ENCODE peak calls at places on chromosomes 2 and 18, in nine cellular contexts. A is coronary artery; K is cardiac fibroblast; R is fibroblast of mammary gland; S is AG04449; H is CD8-positive, alpha-beta memory T cell; G is H1; Z is tibial artery; B is small intestine. F is an unnamed sample.

GRCh38 chr18:48106976-48107781 is 176.7 kb upstream of the SMAD2 start:
- DNase-seq in G (no peak), B (peak), S (no peak), H (no peak), A (no peak), Z (no peak), K (no peak), R (no peak), F (no peak)

GRCh38 chr2:37599688-37600525 is 71.5 kb downstream of the CDC42EP3 start:
- DNase-seq in K (no peak), Z (no peak), G (no peak), H (peak), A (no peak), S (no peak), B (peak), R (no peak), F (no peak)

GRCh38 chr18:10526211-10526949 is 553 bp downstream of the NAPG start:
- DNase-seq in A (no peak), K (peak), B (peak), R (peak), G (no peak), Z (peak), H (peak), S (no peak), F (peak)

GRCh38 chr2:241496904-241497877 is 11.2 kb downstream of the STK25 start:
- DNase-seq in R (no peak), B (peak), K (no peak), Z (no peak), S (no peak), A (no peak), G (no peak), H (no peak), F (no peak)

GRCh38 chr2:129780316-129781282 is 198.9 kb upstream of the RAB6C start:
- DNase-seq in B (no peak), A (peak), G (no peak), Z (peak), H (no peak), S (no peak), R (no peak), K (no peak), F (no peak)

GRCh38 chr2:8300216-8300615 is 381.6 kb upstream of the ID2 start:
- DNase-seq in Z (no peak), R (no peak), A (no peak), S (no peak), G (no peak), H (no peak), B (no peak), K (no peak), F (peak)

GRCh38 chr2:13921245-13921644 is 711.3 kb upstream of the LRATD1 start:
- DNase-seq in K (no peak), H (no peak), G (no peak), R (no peak), Z (no peak), S (no peak), B (no peak), A (no peak), F (no peak)

GRCh38 chr2:239669181-239669898 is 268.5 kb upstream of the HDAC4 start:
- DNase-seq in B (no peak), R (no peak), Z (peak), K (no peak), H (no peak), A (no peak), G (no peak), S (no peak), F (no peak)

GRCh38 chr2:48767330-48767729 is 11.8 kb upstream of the LHCGR start:
- DNase-seq in G (no peak), R (no peak), Z (no peak), S (no peak), B (no peak), A (no peak), H (no peak), K (no peak), F (peak)

GRCh38 chr2:1745171-1746023 is 1.1 kb upstream of the PXDN start:
- DNase-seq in G (no peak), A (peak), S (no peak), B (no peak), K (no peak), R (no peak), H (no peak), Z (peak), F (no peak)
- H3K4me3 ChIP-seq in G (peak), A (peak), S (peak), B (no peak), K (peak), R (peak), H (no peak), Z (peak), F (peak)

GRCh38 chr2:181683518-181684453 is 3.5 kb upstream of the NEUROD1 start:
- DNase-seq in Z (no peak), K (no peak), S (no peak), G (peak), H (no peak), A (no peak), R (peak), B (no peak), F (no peak)
- H3K4me3 ChIP-seq in Z (no peak), K (no peak), S (peak), G (peak), H (no peak), A (peak), R (no peak), B (no peak), F (no peak)

GRCh38 chr18:62758591-62758990 is 43.2 kb downstream of the PHLPP1 start:
- DNase-seq in S (no peak), A (no peak), G (no peak), Z (no peak), K (no peak), B (no peak), R (no peak), H (no peak), F (no peak)
- H3K4me3 ChIP-seq in S (no peak), A (no peak), G (no peak), Z (no peak), K (no peak), B (no peak), R (no peak), H (no peak), F (no peak)

DNA sequence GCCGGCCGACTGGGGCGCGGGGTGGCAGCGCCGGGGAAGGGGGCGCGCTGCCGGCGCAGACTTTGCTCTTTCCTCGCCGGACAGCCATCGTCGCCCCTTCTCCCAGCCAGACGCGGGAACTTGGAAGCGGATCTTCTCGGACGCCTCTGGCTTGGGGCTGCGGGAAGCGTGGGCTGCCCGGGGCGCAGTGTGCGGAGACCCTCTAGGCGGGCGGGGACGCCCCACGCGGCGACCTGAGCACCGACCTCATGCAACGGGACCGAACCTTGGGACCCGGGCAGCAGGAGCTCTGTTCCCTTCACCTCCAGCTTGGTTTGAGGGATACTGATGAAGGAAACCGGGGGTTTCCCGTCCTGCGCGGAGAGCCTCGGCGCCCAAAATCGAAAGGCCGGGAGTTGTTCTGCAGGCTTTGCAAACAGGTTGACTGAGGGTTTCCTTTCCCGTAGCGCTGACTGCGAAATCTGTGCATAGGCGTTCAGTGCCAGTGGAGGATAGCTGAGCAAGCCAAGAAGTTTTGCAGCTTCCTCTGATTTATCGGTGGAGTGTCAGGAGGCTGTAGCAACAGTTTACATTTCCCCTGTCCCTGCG is 485 bp downstream of the THSD7B start:
- DNase-seq in A (no peak), R (no peak), Z (no peak), K (peak), G (no peak), H (no peak), S (no peak), B (no peak), F (no peak)
- H3K4me3 ChIP-seq in A (peak), R (no peak), Z (peak), K (no peak), G (peak), H (no peak), S (no peak), B (no peak), F (no peak)

DNA sequence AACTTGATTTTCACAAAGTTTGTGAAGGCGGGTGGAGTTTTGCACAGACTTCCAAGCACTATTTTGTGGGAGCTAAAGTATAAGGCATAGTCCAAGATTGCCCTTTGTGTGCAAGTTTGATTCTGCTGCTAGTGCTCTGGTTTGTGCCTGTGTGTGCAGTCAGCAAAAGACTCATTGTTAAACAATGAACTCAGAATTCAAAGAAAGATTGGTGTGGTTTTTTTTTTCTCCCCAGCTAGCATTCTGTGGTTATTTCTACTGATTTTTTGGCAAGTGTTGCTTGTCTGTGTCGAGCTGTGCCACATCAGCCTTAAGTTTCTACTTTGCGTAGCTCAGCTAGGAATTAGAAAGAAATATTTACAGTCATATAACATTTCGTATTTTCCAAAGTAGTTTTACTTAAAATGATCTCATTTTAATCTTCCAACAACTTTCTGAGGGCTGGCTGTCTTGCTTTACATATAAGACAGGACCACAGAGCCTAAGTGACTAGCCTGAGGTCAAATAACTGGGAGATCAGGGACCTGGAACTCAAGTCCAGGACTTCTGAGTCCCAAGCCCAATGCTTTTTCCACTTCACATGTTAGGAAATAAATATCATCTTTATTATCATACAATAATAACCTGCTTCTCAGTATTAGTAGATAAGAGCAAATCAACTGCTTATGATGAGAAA is 69.8 kb downstream of the BABAM2 start:
- DNase-seq in H (no peak), G (no peak), K (peak), S (peak), A (no peak), R (peak), Z (no peak), B (peak), F (peak)
- H3K4me3 ChIP-seq in H (no peak), G (no peak), K (no peak), S (no peak), A (no peak), R (no peak), Z (no peak), B (no peak), F (no peak)

GRCh38 chr2:165293439-165294420 is 54.5 kb downstream of the SCN2A start:
- DNase-seq in G (peak), Z (no peak), R (peak), H (peak), B (peak), K (peak), S (peak), A (no peak), F (peak)
- H3K4me3 ChIP-seq in G (no peak), Z (no peak), R (peak), H (no peak), B (no peak), K (peak), S (no peak), A (peak), F (peak)

DNA sequence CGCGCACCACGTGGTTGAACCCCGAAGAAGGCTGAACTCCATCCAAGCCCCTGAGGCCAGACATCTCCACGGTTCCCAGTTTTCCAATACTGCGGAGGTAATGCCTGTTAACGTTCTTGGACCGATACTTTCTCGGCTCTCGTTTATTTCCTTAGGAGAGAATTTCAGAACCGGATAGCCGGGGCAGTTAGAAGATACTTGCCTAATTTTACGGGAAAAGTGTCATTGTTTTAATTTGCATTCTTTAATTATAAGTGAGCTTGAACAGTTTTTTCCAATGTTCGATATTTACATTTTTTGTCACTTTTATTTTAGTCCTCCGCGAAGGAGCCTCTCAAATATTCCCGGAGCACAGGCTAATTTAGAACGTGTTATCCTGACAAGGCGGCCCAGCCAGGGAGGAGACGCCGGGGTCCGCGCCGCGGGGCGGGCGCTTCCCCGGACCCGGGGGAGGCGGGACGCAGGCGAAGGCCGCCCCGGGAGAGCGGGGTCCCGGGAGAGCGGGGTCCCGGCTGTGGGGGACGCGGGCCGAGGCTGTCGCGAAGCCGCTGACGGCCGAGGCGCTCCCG is 10.1 kb upstream of the KCNG2 start:
- DNase-seq in S (no peak), A (no peak), G (no peak), R (no peak), Z (no peak), H (no peak), K (no peak), B (no peak), F (no peak)
- H3K4me3 ChIP-seq in S (no peak), A (peak), G (no peak), R (no peak), Z (no peak), H (no peak), K (no peak), B (no peak), F (no peak)

GRCh38 chr2:230985519-230986231 is 10.2 kb upstream of the SPATA3 start:
- DNase-seq in G (no peak), R (no peak), B (no peak), K (no peak), Z (no peak), S (no peak), H (no peak), A (no peak), F (no peak)
- H3K4me3 ChIP-seq in G (no peak), R (no peak), B (no peak), K (no peak), Z (no peak), S (no peak), H (no peak), A (no peak), F (no peak)

GRCh38 chr2:182914852-182915251 is 48.4 kb upstream of the FRZB start:
- DNase-seq in R (no peak), K (no peak), A (no peak), H (no peak), B (no peak), S (no peak), G (no peak), Z (no peak), F (no peak)
- H3K4me3 ChIP-seq in R (no peak), K (no peak), A (no peak), H (no peak), B (no peak), S (no peak), G (no peak), Z (no peak), F (no peak)